ENCODE peak calls at places on chromosomes 6 and 20, in eight cellular contexts. C, Z, O, Q, E, V, P and B are unnamed samples.

GRCh38 chr20:62553136-62553837 is 77.5 kb upstream of the GATA5 start:
- DNase-seq in C (no peak), Z (no peak), O (no peak), Q (no peak), E (no peak), V (no peak), P (no peak), B (no peak)

GRCh38 chr20:43988451-43988850 is 73.8 kb downstream of the TOX2 start:
- DNase-seq in C (no peak), Z (peak), O (no peak), Q (peak), E (no peak), V (no peak), P (no peak), B (peak)

GRCh38 chr6:14717307-14717706 is 528.6 kb upstream of the JARID2 start:
- DNase-seq in C (no peak), Z (no peak), O (no peak), Q (no peak), E (no peak), V (no peak), P (no peak), B (no peak)

GRCh38 chr6:16849280-16850210 is 88.3 kb upstream of the ATXN1 start:
- DNase-seq in C (no peak), Z (peak), O (no peak), Q (no peak), E (peak), V (peak), P (no peak), B (peak)

GRCh38 chr6:31083742-31084354 is 28.5 kb downstream of the C6orf15 start:
- DNase-seq in C (peak), Z (peak), O (no peak), Q (no peak), E (peak), V (no peak), P (no peak), B (peak)

GRCh38 chr6:20569000-20569610 is 34.8 kb downstream of the CDKAL1 start:
- DNase-seq in C (no peak), Z (no peak), O (no peak), Q (no peak), E (no peak), V (no peak), P (peak), B (peak)

GRCh38 chr20:38827770-38828281 is 22.3 kb downstream of the PPP1R16B start:
- DNase-seq in C (no peak), Z (no peak), O (no peak), Q (no peak), E (no peak), V (peak), P (no peak), B (no peak)

GRCh38 chr6:33949877-33950831 is 146.4 kb upstream of the MLN start:
- DNase-seq in C (no peak), Z (no peak), O (no peak), Q (peak), E (peak), V (no peak), P (peak), B (no peak)

GRCh38 chr20:17205261-17205660 is 21.6 kb upstream of the PCSK2 start:
- DNase-seq in C (no peak), Z (no peak), O (no peak), Q (no peak), E (no peak), V (no peak), P (no peak), B (no peak)

GRCh38 chr20:17202030-17202429 is 24.8 kb upstream of the PCSK2 start:
- DNase-seq in C (no peak), Z (no peak), O (no peak), Q (peak), E (no peak), V (no peak), P (no peak), B (no peak)

GRCh38 chr20:17197041-17197440 is 29.8 kb upstream of the PCSK2 start:
- DNase-seq in C (no peak), Z (no peak), O (no peak), Q (no peak), E (no peak), V (no peak), P (no peak), B (no peak)

DNA sequence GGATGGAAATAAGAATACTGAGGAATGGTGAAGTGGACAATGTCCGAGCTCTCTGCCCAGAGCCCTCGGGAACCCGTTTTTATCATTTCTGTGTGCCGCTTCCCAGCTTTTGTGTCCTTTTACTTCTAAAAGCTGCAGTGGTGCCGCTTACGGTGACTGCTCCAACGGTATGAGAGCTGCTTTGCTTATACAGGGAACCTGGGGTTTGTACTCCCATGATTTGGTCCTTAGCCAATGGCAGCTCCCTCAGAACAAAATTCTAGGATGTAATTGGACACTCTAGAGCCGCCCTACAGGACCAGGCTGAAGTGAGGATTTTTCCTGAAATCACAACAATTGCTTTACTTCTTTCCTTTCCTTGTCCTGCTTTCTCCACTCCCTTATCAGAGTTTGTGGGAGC is 24.2 kb upstream of the PCSK2 start:
- DNase-seq in C (peak), Z (no peak), O (no peak), Q (no peak), E (peak), V (no peak), P (no peak), B (no peak)
- H3K4me2 ChIP-seq in C (peak), Z (no peak), O (no peak), Q (no peak), E (peak), V (no peak), P (no peak), B (no peak)

GRCh38 chr20:57261488-57262243 is 4.8 kb downstream of the BMP7 start:
- DNase-seq in C (no peak), Z (no peak), O (no peak), Q (no peak), E (no peak), V (no peak), P (no peak), B (no peak)
- H3K4me2 ChIP-seq in C (no peak), Z (no peak), O (no peak), Q (no peak), E (peak), V (no peak), P (no peak), B (no peak)

GRCh38 chr6:7568021-7568420 is 22.0 kb upstream of the SNRNP48 start:
- DNase-seq in C (no peak), Z (no peak), O (no peak), Q (no peak), E (no peak), V (no peak), P (no peak), B (peak)
- H3K4me2 ChIP-seq in C (no peak), Z (no peak), O (no peak), Q (no peak), E (no peak), V (no peak), P (no peak), B (no peak)

DNA sequence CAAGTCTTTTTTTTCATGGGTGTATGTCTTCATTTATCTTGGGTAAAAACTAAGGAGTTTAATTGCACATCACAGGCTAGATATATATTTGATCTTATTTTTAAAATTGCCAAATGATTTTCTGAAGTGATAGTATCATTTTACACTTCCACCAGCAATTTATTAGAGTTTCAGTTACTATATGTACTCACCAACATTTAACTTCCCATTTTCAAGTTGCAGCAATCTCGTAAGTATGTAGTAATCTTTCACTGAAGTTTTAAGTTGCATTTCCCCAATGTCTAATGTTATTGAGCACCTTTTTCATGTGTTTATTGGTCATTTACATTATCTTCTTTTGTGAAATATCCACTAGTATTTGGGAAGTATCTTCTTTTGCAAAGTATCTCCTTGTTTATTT is 277.4 kb upstream of the CNR1 start:
- DNase-seq in C (no peak), Z (no peak), O (no peak), Q (no peak), E (no peak), V (no peak), P (no peak), B (no peak)
- H3K4me2 ChIP-seq in C (no peak), Z (no peak), O (no peak), Q (no peak), E (no peak), V (no peak), P (no peak), B (no peak)

GRCh38 chr20:48750941-48751620 is 76.7 kb downstream of the PREX1 start:
- DNase-seq in C (peak), Z (no peak), O (no peak), Q (no peak), E (no peak), V (no peak), P (no peak), B (peak)

GRCh38 chr20:48749437-48749836 is 78.4 kb downstream of the PREX1 start:
- DNase-seq in C (no peak), Z (no peak), O (no peak), Q (no peak), E (no peak), V (no peak), P (no peak), B (no peak)

GRCh38 chr20:48750376-48750775 is 77.4 kb downstream of the PREX1 start:
- DNase-seq in C (no peak), Z (no peak), O (no peak), Q (no peak), E (no peak), V (no peak), P (no peak), B (no peak)

GRCh38 chr20:48747840-48748416 is 79.9 kb downstream of the PREX1 start:
- DNase-seq in C (no peak), Z (no peak), O (no peak), Q (no peak), E (no peak), V (no peak), P (no peak), B (no peak)

DNA sequence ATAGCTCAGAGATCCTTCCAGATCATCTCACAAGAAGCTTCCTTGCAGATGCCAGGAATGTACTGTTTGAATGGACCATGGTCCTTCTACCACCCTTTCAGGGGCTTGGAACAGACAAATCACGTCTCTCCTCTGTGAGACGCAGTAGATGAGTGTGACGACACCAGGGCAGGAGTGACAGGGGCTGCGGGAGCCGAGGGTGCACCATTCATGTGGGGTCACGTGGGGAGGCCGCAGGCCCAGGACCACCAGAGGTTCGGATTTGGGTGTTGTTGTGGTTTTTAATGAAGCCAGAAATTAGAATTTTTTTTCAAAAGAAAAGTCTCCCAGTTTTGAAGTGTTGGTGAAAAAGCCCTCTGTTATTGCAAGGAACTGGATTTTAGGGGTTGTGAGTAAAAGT is 79.2 kb downstream of the PREX1 start:
- DNase-seq in C (no peak), Z (no peak), O (no peak), Q (no peak), E (no peak), V (no peak), P (no peak), B (no peak)
- H3K4me2 ChIP-seq in C (no peak), Z (no peak), O (no peak), Q (no peak), E (no peak), V (no peak), P (no peak), B (no peak)

DNA sequence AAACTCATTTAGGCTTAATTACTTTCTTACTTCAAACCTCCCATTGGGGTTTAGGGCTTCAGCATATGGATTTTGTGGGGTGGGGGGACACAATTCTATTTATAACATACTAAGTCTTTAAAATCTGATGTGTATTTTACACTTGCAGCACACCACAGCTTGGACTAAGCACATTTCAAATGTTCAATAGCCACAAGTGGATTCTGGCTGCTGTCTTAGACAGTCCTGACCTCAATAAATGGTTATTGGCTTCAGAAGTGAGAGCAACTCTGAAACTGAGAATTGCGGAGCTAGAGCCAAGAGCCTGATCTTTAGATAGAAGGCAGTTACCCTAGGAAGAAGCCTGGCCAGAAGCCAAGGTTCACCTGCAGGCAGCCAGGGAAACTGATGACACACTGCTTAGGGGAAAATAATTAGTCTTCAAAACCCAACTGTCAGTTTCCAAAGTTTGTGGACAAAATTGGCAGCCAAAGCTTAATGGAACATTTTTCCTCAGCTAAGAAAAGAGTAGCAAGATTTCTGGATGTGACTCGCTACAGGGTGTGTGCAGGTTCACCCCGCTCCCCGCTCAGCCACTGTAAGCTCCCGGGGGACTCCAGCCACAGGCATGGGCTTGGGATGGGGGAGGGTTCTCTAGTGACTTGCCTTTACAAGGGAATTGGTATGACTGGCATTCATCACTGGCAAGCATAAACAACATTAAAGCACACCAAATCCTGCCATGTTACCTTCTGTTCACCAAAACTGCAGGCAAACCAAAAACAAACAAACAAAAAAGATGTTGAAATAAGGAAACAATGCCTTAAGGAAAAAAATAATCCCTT is 219.8 kb downstream of the TFAP2A start:
- DNase-seq in C (no peak), Z (no peak), O (no peak), Q (no peak), E (no peak), V (peak), P (peak), B (peak)
- H3K4me2 ChIP-seq in C (no peak), Z (no peak), O (no peak), Q (no peak), E (no peak), V (peak), P (peak), B (no peak)

DNA sequence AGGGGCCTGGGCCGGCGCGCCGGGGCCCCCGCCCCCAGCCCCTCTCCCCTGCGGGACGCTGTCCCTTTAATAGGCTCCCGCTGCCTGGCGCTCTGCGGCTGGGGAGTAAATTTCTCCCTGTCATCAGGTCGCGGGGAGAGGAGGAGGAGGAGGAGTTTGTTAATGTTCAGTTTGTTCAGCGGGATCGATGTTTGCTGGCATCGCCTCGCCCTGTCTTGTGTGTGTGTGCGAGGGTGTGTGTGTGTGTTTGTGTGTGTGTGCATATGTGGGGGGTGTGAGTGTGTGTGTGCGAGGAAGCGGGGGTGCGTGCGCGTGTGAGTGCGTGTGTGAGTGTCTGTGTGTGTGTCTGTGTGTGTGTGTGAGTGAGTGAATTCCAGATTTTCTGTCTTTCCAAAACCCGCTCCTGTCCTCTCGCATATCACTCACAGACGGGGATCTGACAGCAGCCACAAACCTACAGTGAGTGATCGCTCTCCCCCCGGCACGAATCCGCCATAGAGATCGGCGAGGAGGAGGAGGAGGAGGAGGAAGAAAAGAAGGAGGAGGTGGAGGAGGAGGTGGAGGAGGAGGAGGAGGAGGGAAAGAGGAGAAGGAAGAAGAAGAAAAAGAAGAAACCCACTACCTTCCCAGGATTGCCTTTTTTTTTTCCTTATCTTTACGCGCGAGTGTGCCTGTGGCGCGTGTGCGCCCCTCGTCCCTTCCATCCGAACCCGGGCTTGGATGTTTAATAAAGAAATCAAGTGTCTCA is at the start of gene TSHZ2:
- DNase-seq in C (no peak), Z (peak), O (no peak), Q (peak), E (peak), V (no peak), P (peak), B (peak)
- H3K4me2 ChIP-seq in C (peak), Z (peak), O (peak), Q (peak), E (peak), V (no peak), P (peak), B (peak)

DNA sequence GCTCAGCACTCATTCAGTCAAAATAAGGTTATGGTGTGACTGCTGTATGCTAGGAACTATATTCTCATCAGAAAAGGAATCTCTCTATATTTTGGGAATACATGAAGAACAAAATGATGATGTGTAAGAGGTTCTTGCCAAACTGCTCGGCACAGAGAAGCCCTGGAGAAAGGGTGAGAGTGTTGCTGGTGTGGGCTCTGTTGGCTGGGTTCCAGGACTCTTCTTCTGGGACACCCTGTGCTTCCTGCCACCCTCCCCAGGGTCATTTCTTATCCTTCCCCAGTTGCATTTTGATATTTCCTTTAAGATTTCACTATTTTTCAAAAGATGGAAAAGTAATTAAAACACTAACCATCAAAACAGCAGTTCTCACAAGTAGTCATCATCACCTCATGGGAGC is 28.8 kb downstream of the CST1 start:
- DNase-seq in C (no peak), Z (no peak), O (no peak), Q (no peak), E (no peak), V (no peak), P (no peak), B (no peak)
- H3K4me2 ChIP-seq in C (no peak), Z (no peak), O (no peak), Q (no peak), E (no peak), V (no peak), P (no peak), B (no peak)

GRCh38 chr20:17725094-17725835 is 25.5 kb downstream of the BANF2 start:
- DNase-seq in C (no peak), Z (no peak), O (no peak), Q (no peak), E (no peak), V (no peak), P (no peak), B (no peak)
- H3K4me2 ChIP-seq in C (no peak), Z (no peak), O (no peak), Q (no peak), E (no peak), V (no peak), P (no peak), B (no peak)

GRCh38 chr6:158006821-158007570 is 25.3 kb downstream of the SYNJ2 start:
- DNase-seq in C (no peak), Z (no peak), O (no peak), Q (no peak), E (no peak), V (no peak), P (no peak), B (no peak)
- H3K4me2 ChIP-seq in C (no peak), Z (no peak), O (no peak), Q (no peak), E (no peak), V (no peak), P (peak), B (no peak)